ENCODE peak calls at places on chromosomes 7 and 10, in six cellular contexts. I is breast epithelium; E is AG04450; K is esophagus squamous epithelium; D is RWPE1; V is CD4-positive, alpha-beta T cell. P is an unnamed sample.

GRCh38 chr7:15332962-15333361 is 228.9 kb downstream of the AGMO start:
- DNase-seq in I (no peak), E (no peak), K (no peak), D (no peak), V (no peak), P (no peak)

GRCh38 chr10:17454801-17455520 is 566 bp upstream of the ST8SIA6 start:
- DNase-seq in I (no peak), E (no peak), K (no peak), D (no peak), V (no peak), P (no peak)

GRCh38 chr10:14617850-14618249 is 156.8 kb downstream of the FAM107B start:
- DNase-seq in I (no peak), E (no peak), K (no peak), D (peak), V (no peak), P (no peak)

GRCh38 chr10:11197266-11197712 is 179.6 kb downstream of the CELF2 start:
- DNase-seq in I (no peak), E (no peak), K (no peak), D (no peak), V (no peak), P (no peak)

GRCh38 chr7:151076863-151077704 is 3.5 kb downstream of the FASTK start:
- DNase-seq in I (no peak), E (no peak), K (no peak), D (no peak), V (no peak), P (no peak)

GRCh38 chr10:131090761-131091661 is 220.5 kb downstream of the TCERG1L start:
- DNase-seq in I (no peak), E (no peak), K (no peak), D (no peak), V (no peak), P (no peak)

GRCh38 chr7:120989571-120990220 is 1.2 kb downstream of the CPED1 start:
- DNase-seq in I (no peak), E (no peak), K (no peak), D (no peak), V (no peak), P (no peak)

GRCh38 chr10:25631471-25631870 is 302.6 kb upstream of the MYO3A start:
- DNase-seq in I (no peak), E (no peak), K (no peak), D (no peak), V (no peak), P (no peak)

GRCh38 chr7:92412745-92413144 is 34.5 kb upstream of the GATAD1 start:
- DNase-seq in I (no peak), E (no peak), K (no peak), D (no peak), V (no peak), P (no peak)

GRCh38 chr10:88705951-88706350 is at the start of gene LIPK:
- DNase-seq in I (no peak), E (no peak), K (no peak), D (peak), V (no peak), P (no peak)

GRCh38 chr10:90964781-90965462 is 44.0 kb upstream of the ANKRD1 start:
- DNase-seq in I (no peak), E (no peak), K (no peak), D (no peak), V (no peak), P (no peak)

GRCh38 chr10:22765660-22766547 is 51.5 kb upstream of the PIP4K2A start:
- DNase-seq in I (no peak), E (no peak), K (no peak), D (no peak), V (no peak), P (no peak)

GRCh38 chr7:95788288-95788687 is 15.9 kb downstream of the DYNC1I1 start:
- DNase-seq in I (no peak), E (no peak), K (no peak), D (no peak), V (no peak), P (no peak)

GRCh38 chr7:95780665-95781064 is 8.3 kb downstream of the DYNC1I1 start:
- DNase-seq in I (no peak), E (no peak), K (no peak), D (no peak), V (no peak), P (no peak)

GRCh38 chr7:95781967-95782586 is 9.7 kb downstream of the DYNC1I1 start:
- DNase-seq in I (no peak), E (no peak), K (no peak), D (no peak), V (no peak), P (no peak)

GRCh38 chr7:95784796-95785195 is 12.4 kb downstream of the DYNC1I1 start:
- DNase-seq in I (no peak), E (no peak), K (no peak), D (no peak), V (no peak), P (no peak)
- H3K27ac ChIP-seq in I (no peak), E (no peak), K (no peak), D (no peak), V (no peak), P (no peak)

GRCh38 chr10:93568105-93568390 is 1.6 kb downstream of the FFAR4 start:
- DNase-seq in I (no peak), E (no peak), K (no peak), D (no peak), V (no peak), P (no peak)
- H3K27ac ChIP-seq in I (no peak), E (no peak), K (no peak), D (no peak), V (no peak), P (no peak)

GRCh38 chr7:27051451-27051850 is 44.3 kb downstream of the HOXA1 start:
- DNase-seq in I (no peak), E (no peak), K (no peak), D (no peak), V (no peak), P (no peak)
- H3K27ac ChIP-seq in I (no peak), E (no peak), K (no peak), D (no peak), V (no peak), P (no peak)

DNA sequence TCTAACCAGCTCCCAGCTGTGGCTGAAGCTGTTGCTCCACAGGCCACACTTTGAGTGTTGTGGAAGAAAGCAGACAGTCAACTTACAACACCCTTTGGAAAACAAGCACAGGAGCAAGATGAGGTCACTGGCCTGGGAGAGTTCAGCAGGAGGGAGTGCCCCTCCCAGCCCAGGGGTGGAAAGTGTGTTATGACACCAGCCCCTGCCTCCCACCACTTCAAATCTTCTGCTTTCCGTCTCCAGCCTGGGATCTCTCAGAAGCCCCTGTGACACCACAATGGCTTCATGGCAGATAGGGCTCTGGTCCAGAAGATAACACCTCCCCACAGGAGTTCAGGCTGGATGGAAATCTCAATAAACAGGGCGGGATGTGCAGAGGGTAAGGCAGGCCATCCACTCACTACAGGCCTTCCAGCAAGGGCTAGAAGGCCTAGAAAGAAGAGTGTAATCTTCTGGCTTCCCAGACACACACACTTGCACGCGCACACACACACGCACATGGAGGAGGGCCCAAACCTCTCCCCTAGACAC is 48.7 kb upstream of the ZMIZ1 start:
- DNase-seq in I (no peak), E (no peak), K (no peak), D (peak), V (no peak), P (no peak)
- H3K27ac ChIP-seq in I (peak), E (no peak), K (peak), D (peak), V (no peak), P (no peak)

DNA sequence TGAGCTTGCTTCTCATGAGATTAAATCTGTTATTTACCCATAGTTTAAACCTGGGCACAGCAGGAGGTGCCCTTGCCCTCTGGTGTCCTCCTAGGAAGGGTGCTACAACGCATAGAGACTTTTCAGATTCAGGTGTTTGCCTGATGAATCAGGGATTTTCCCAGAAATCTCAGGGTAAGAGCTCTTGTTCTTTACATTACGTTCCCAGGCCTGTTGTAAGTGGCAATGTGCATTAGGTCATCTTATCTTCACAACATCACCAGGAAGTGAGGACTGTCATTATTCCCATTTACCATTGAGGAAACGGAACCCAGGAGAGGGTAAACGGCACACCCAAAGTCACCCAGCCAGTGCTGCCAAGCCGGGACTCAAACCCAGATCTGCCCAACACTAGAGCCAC is 73.0 kb downstream of the NHLRC2 start:
- DNase-seq in I (no peak), E (no peak), K (no peak), D (no peak), V (no peak), P (no peak)
- H3K27ac ChIP-seq in I (no peak), E (no peak), K (no peak), D (no peak), V (no peak), P (no peak)

DNA sequence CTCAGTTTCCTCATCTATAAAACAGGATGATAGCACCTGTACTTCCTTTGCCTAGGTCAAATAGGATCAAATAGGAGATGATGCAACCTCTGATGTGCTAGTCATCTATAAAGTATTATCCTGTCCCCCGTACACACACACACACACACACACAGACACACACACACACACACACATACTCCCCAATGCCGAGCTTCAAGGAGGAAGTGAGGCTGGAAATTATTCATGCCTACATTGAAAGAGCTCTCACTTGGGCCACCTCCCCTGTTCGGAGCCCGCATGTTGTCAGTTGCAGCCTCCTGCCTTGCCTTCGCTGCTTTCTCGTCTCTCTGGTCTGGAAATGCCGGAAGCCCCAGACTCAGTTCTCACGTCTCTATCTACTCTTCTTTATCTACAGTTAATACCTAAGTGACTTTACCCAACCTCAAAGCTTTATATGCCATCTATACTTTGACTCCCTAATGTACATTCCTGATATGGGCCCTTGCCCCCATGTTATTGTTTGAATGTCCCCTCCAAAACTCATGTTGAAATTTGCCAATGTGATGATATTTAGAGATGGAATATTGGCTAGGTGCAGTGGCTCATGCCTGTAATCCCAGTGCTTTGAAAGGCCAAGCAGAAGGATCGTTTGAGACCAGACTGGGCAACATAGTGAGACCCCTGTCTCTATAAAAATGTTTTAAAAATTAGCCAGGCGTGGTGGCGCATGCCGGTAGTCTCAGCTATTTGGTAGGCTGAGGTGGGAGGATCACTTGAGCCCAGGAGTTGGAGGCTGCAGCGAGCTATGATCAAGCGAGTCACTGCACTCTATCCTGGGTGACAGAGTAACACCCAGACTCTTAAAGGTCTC is 6.9 kb upstream of the UBE2H start:
- DNase-seq in I (no peak), E (no peak), K (no peak), D (no peak), V (no peak), P (no peak)
- H3K27ac ChIP-seq in I (no peak), E (peak), K (peak), D (peak), V (no peak), P (no peak)